ENCODE peak calls at places on chromosomes 4 and X, in six cellular contexts. J is activated naive CD4-positive, alpha-beta T cell treated with anti-CD3 and anti-CD28 coated beads, Interleukin-2, amount 50 U/mL, for 72 hours; G is T-helper 2 cell; U is central memory CD4-positive, alpha-beta T cell; F is dermis blood vessel endothelial cell; B is NCI-H1930. K is an unnamed sample.

GRCh38 chrX:111447298-111447697 is 35.3 kb upstream of the DCX start:
- DNase-seq in J (no peak), G (no peak), U (no peak), F (no peak), B (peak; percentile 4), K (peak; percentile 8)

GRCh38 chrX:136588060-136588459 is 56.0 kb downstream of the VGLL1 start:
- DNase-seq in J (no peak), G (no peak), U (peak; percentile 34), F (no peak), B (no peak), K (no peak)

GRCh38 chr4:139184129-139184528 is 7.1 kb upstream of the ELF2 start:
- DNase-seq in J (no peak), G (no peak), U (no peak), F (peak; percentile 40), B (no peak), K (peak; percentile 29)

GRCh38 chr4:113899260-113900177 is 79.9 kb downstream of the ARSJ start:
- DNase-seq in J (no peak), G (peak; percentile 8), U (peak; percentile 63), F (no peak), B (no peak), K (no peak)

GRCh38 chr4:183348136-183348535 is 25.9 kb upstream of the CLDN24 start:
- DNase-seq in J (no peak), G (no peak), U (no peak), F (no peak), B (no peak), K (no peak)

GRCh38 chr4:108574402-108574801 is 46.0 kb upstream of the RPL34 start:
- DNase-seq in J (no peak), G (no peak), U (no peak), F (no peak), B (no peak), K (no peak)

GRCh38 chrX:49079489-49080428 is at the start of gene WDR45:
- DNase-seq in J (peak; percentile 78), G (peak; percentile 58), U (peak; percentile 69), F (peak; percentile 73), B (peak; percentile 6), K (peak; percentile 82)

GRCh38 chrX:44494357-44494756 is 48.3 kb downstream of the FUNDC1 start:
- DNase-seq in J (no peak), G (no peak), U (no peak), F (no peak), B (no peak), K (no peak)

GRCh38 chr4:114595207-114595606 is 3.4 kb upstream of the UGT8 start:
- DNase-seq in J (no peak), G (no peak), U (no peak), F (no peak), B (no peak), K (no peak)

GRCh38 chr4:89994176-89994873 is 99.7 kb downstream of the MMRN1 start:
- DNase-seq in J (no peak), G (no peak), U (no peak), F (no peak), B (no peak), K (no peak)

GRCh38 chr4:12924728-12925320 is 559.3 kb downstream of the RAB28 start:
- DNase-seq in J (no peak), G (no peak), U (no peak), F (no peak), B (no peak), K (no peak)

GRCh38 chr4:147836807-147837206 is 104.9 kb downstream of the ARHGAP10 start:
- DNase-seq in J (no peak), G (no peak), U (no peak), F (no peak), B (no peak), K (no peak)

GRCh38 chr4:174521800-174522182 is 497 bp downstream of the HPGD start:
- DNase-seq in J (no peak), G (no peak), U (no peak), F (no peak), B (no peak), K (no peak)

GRCh38 chrX:118513120-118513899 is 17.7 kb downstream of the DOCK11 start:
- DNase-seq in J (no peak), G (no peak), U (no peak), F (no peak), B (no peak), K (no peak)

GRCh38 chr4:110621328-110621812 is 1.5 kb downstream of the PITX2 start:
- DNase-seq in J (no peak), G (no peak), U (no peak), F (no peak), B (no peak), K (peak; percentile 25)

K was measured in ELR.